ENCODE peak calls at places on chromosome 5, in seven cellular contexts. M, Z, U, K, I, P and Y are unnamed samples.

GRCh38 chr5:79481574-79481973 is 32.4 kb downstream of the HOMER1 start:
- DNase-seq in U (no peak), P (no peak), K (no peak), I (no peak), Z (no peak), M (no peak), Y (no peak)

GRCh38 chr5:38115318-38115827 is 143.0 kb upstream of the EGFLAM start:
- DNase-seq in P (no peak), K (no peak), I (no peak), Z (no peak), M (no peak), U (no peak), Y (no peak)

GRCh38 chr5:4882186-4882585 is 257.9 kb upstream of the ADAMTS16 start:
- DNase-seq in K (no peak), I (no peak), U (no peak), M (no peak), P (no peak), Z (no peak), Y (no peak)

GRCh38 chr5:78541058-78541624 is 107.4 kb downstream of the LHFPL2 start:
- DNase-seq in K (no peak), I (no peak), M (no peak), Z (no peak), U (peak), P (no peak), Y (no peak)

GRCh38 chr5:32767948-32768427 is 56.9 kb downstream of the NPR3 start:
- DNase-seq in M (no peak), I (no peak), K (peak), P (no peak), U (peak), Z (no peak), Y (peak)

GRCh38 chr5:111271885-111272284 is 47.7 kb downstream of the CAMK4 start:
- DNase-seq in Z (no peak), M (no peak), U (no peak), I (no peak), P (no peak), K (no peak), Y (no peak)

GRCh38 chr5:178234121-178234752 is 1.6 kb upstream of the PHYKPL start:
- DNase-seq in Z (no peak), I (no peak), M (peak), P (no peak), U (no peak), K (no peak), Y (no peak)

GRCh38 chr5:73974871-73975351 is 348.9 kb downstream of the ARHGEF28 start:
- DNase-seq in M (no peak), P (no peak), I (no peak), U (no peak), K (no peak), Z (no peak), Y (no peak)

GRCh38 chr5:140737486-140737885 is 37.2 kb downstream of the ZMAT2 start:
- DNase-seq in M (no peak), K (no peak), U (no peak), Z (no peak), I (no peak), P (no peak), Y (no peak)

GRCh38 chr5:140734354-140734753 is 34.1 kb downstream of the ZMAT2 start:
- DNase-seq in I (no peak), U (no peak), M (no peak), K (no peak), Z (no peak), P (no peak), Y (no peak)
- TF ChIP-seq CTCF in I (no peak), U (peak), M (no peak), K (peak), Z (peak), P (no peak), Y (peak)

GRCh38 chr5:132227485-132228240 is at the start of gene P4HA2:
- DNase-seq in Z (peak), P (peak), I (peak), K (no peak), M (peak), U (peak), Y (peak)
- TF ChIP-seq CTCF in Z (no peak), P (no peak), I (no peak), K (peak), M (no peak), U (peak), Y (no peak)

DNA sequence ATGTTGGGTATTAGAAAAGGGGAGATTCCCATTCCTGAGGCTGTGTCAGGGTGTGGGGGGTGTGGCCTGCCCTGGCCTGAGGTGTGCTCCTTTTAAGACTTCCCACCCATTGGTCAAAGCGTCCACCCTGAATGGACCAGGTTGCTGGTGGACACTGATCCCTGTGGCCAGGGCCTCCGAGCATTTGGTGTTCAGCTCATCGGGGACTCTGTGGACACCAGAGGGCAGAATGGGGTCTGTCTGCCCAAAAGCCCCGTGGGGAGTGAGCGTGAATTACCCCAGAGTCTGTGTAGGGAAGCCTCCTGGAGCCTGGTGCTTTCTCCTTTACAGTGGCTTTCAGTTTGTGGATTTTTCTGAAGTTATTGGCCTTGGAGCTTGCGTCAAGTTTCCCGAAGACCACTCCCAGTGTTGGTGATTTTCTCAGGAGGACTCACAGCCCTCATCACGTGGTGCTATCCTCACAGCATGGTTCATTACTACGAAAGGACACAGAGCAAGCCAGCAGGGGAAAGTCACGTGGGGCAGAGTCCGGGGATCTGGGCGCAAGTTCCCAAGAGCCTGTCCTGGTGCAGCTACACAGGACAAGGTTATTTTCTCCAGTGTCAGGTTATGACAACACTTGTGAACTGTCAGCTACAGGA is 55.5 kb downstream of the TENT4A start:
- DNase-seq in P (no peak), I (no peak), Z (no peak), K (no peak), M (no peak), U (no peak), Y (no peak)
- TF ChIP-seq CTCF in P (no peak), I (no peak), Z (no peak), K (no peak), M (no peak), U (no peak), Y (no peak)

GRCh38 chr5:61330879-61331406 is 1.1 kb upstream of the ZSWIM6 start:
- DNase-seq in M (peak), K (no peak), U (peak), I (no peak), P (peak), Z (peak), Y (no peak)
- TF ChIP-seq CTCF in M (no peak), K (peak), U (peak), I (no peak), P (no peak), Z (peak), Y (peak)

DNA sequence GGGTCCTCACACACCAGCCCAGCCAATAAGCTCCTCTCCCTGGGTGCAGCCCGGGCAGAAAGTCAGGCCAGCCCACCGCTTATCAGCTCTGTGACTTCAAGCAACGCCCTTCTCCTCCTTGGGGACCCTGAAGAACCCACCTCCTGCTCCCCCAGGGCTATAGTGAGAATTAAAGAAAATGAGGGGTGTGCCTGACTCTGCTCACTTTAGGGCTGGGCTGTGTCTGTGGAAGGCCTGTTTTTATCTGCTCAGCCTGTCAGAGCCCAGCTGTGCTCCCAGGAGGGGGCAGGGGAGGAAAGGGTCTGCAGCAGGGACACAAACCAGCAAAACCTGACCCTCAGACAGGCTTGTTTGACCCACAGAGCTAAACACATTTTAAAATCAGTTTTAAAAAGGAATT is 3.9 kb downstream of the GPRIN1 start:
- DNase-seq in Z (no peak), M (no peak), K (no peak), U (no peak), P (no peak), I (no peak), Y (no peak)
- TF ChIP-seq CTCF in Z (no peak), M (no peak), K (no peak), U (no peak), P (no peak), I (no peak), Y (no peak)

GRCh38 chr5:59222687-59223511 is 640.0 kb downstream of the RAB3C start:
- DNase-seq in M (no peak), U (no peak), Z (no peak), K (no peak), P (no peak), I (no peak), Y (no peak)

GRCh38 chr5:59216845-59217244 is 634.0 kb downstream of the RAB3C start:
- DNase-seq in I (no peak), P (no peak), U (no peak), Z (no peak), M (no peak), K (no peak), Y (no peak)

GRCh38 chr5:59221769-59222168 is 638.9 kb downstream of the RAB3C start:
- DNase-seq in U (no peak), M (no peak), P (no peak), K (no peak), I (no peak), Z (no peak), Y (no peak)

GRCh38 chr5:59212596-59212995 is 629.7 kb downstream of the RAB3C start:
- DNase-seq in P (no peak), U (no peak), K (no peak), M (no peak), Z (no peak), I (no peak), Y (no peak)

DNA sequence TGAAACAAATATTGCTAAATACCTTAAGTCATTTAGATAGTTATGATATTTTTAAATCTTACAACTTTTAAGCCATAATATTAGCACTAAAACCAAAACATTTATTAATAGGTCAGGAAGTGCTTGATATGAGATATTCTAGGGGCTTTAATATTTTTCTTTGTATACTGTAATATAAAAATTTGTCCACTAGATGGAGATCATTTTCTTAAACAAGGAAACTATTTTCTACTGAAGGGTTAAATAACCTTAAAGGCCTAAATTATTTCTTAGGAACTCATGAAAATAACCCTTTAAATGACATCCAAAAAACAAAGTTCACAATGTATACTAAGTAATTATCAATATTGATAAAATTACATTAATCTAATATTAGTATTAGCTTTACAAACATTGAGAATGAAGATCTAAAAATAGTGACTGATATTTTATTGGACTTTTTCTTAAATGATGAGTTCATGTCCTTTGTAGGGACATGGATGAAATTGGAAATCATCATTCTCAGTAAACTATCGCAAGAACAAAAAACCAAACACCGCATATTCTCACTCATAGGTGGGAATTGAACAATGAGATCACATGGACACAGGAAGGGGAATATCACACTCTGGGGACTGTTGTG is 635.7 kb downstream of the RAB3C start:
- DNase-seq in P (no peak), Z (no peak), I (no peak), M (no peak), U (no peak), K (no peak), Y (no peak)
- TF ChIP-seq CTCF in P (no peak), Z (peak), I (no peak), M (no peak), U (peak), K (no peak), Y (peak)

DNA sequence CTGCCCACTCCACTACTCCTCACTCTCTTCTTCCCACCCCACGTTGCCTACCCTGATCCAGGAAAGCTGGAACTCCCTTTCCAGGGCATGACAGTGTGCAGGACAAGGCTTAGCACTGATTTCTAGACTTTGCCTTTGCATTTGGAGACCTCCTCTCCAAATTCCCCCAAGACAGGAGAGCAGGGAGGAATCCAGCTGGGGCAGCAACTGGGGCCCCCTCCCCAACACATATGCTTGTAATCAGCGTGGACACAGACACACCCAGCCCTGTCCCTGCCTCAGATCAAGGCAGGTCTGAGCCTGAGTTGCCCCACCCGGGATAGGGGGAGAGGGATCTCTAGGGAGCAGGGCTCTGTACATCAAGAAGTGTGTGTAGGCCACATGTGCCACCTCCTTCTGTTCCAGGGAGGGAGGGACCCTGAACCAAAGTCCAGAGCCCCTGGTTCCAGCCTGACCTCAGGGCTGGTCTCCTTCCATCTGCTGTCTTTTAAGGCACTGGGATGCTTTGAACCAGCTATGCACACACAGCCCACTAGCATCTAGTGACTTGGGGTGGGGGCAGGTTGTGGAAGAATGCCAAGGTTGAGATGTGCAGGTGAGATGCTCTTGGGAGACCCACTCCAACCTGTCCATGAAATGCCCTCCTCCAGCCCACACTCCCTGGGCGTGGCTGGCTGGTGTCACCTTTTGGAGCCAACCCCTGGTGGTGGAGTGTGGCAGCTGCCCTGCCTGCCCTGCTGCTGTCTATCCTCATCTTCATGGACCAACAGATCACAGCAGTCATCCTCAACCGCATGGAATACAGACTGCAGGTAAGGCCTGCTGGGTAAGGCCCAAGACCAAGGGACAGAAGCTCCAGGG is 7.0 kb downstream of the SLC4A9 start:
- DNase-seq in P (no peak), M (no peak), Z (no peak), I (no peak), K (no peak), U (no peak), Y (no peak)
- TF ChIP-seq CTCF in P (no peak), M (no peak), Z (no peak), I (no peak), K (peak), U (no peak), Y (no peak)

GRCh38 chr5:75681125-75681830 is 36.0 kb downstream of the POC5 start:
- DNase-seq in U (no peak), K (peak), Z (no peak), P (no peak), I (no peak), M (no peak), Y (no peak)
- TF ChIP-seq CTCF in U (peak), K (peak), Z (peak), P (peak), I (no peak), M (peak), Y (peak)